ENCODE peak calls at places on chromosomes 6 and 20, in nine cellular contexts. A is endodermal cell, W is upper lobe of right lung, V is AG09309, B is MCF 10A, E is neural crest cell, N is spleen, C is fibroblast of mammary gland, Y is GM20000. G is an unnamed sample.

GRCh38 chr6:53119772-53120409 is 28.8 kb downstream of the GCM1 start:
- DNase-seq in B (peak), Y (no peak), V (no peak), N (no peak), W (no peak), A (peak), E (no peak), C (peak), G (no peak)

GRCh38 chr6:126516411-126516810 is 176.5 kb downstream of the CENPW start:
- DNase-seq in Y (no peak), A (no peak), E (no peak), B (no peak), C (peak), W (no peak), N (no peak), V (no peak), G (no peak)

GRCh38 chr6:90790058-90790457 is 203.2 kb upstream of the MAP3K7 start:
- DNase-seq in E (no peak), Y (no peak), C (peak), N (no peak), W (no peak), V (no peak), A (no peak), B (no peak), G (no peak)

GRCh38 chr6:162778603-162779002 is 50.8 kb downstream of the PACRG start:
- DNase-seq in C (no peak), Y (no peak), B (no peak), A (no peak), W (no peak), E (no peak), N (no peak), V (no peak), G (no peak)

GRCh38 chr6:100549406-100550167 is 84.9 kb upstream of the SIM1 start:
- DNase-seq in E (no peak), A (no peak), N (no peak), B (no peak), C (peak), V (peak), Y (no peak), W (no peak), G (no peak)

GRCh38 chr20:46312075-46312944 is 4.0 kb upstream of the CDH22 start:
- DNase-seq in V (no peak), E (peak), A (peak), B (no peak), Y (no peak), W (no peak), N (no peak), C (no peak), G (no peak)

GRCh38 chr20:52536841-52537400 is 345.3 kb upstream of the ZFP64 start:
- DNase-seq in Y (no peak), C (no peak), A (no peak), V (no peak), W (no peak), E (no peak), B (no peak), N (no peak), G (no peak)

GRCh38 chr6:168838000-168838399 is 397.0 kb downstream of the SMOC2 start:
- DNase-seq in Y (no peak), V (no peak), N (no peak), E (no peak), A (no peak), B (no peak), W (no peak), C (no peak), G (no peak)

GRCh38 chr6:41216616-41217015 is 11.5 kb upstream of the TREML4 start:
- DNase-seq in B (no peak), C (no peak), A (no peak), V (no peak), E (no peak), Y (no peak), N (no peak), W (no peak), G (no peak)

GRCh38 chr20:35344354-35344837 is 52.2 kb upstream of the FAM83C start:
- DNase-seq in B (peak), C (peak), V (peak), A (no peak), Y (no peak), N (no peak), W (peak), E (no peak), G (no peak)

GRCh38 chr6:26389349-26389799 is 6.5 kb downstream of the BTN2A2 start:
- DNase-seq in V (no peak), B (peak), Y (no peak), A (peak), C (peak), N (no peak), W (no peak), E (no peak), G (no peak)

GRCh38 chr6:50030777-50031562 is 9.2 kb upstream of the DEFB110 start:
- DNase-seq in N (no peak), C (peak), Y (peak), A (peak), W (no peak), B (peak), E (peak), V (no peak), G (no peak)

GRCh38 chr20:24672181-24672880 is 202.9 kb downstream of the SYNDIG1 start:
- DNase-seq in E (no peak), B (no peak), A (no peak), N (peak), C (no peak), V (no peak), W (peak), Y (no peak), G (peak)

GRCh38 chr6:170111816-170112582 is 178.9 kb downstream of the DLL1 start:
- DNase-seq in N (peak), A (peak), Y (no peak), C (no peak), W (peak), V (no peak), E (no peak), B (no peak), G (peak)

GRCh38 chr6:11769816-11770545 is 8.6 kb downstream of the ADTRP start:
- DNase-seq in A (peak), B (peak), C (no peak), Y (no peak), E (no peak), W (no peak), V (no peak), N (no peak), G (no peak)

GRCh38 chr6:75283907-75284284 is 696 bp downstream of the TMEM30A start:
- DNase-seq in B (no peak), W (no peak), V (no peak), C (no peak), Y (no peak), A (no peak), N (peak), E (no peak), G (no peak)

GRCh38 chr20:60105404-60105803 is 147.2 kb downstream of the CDH26 start:
- DNase-seq in A (peak), W (no peak), V (no peak), E (no peak), C (no peak), N (no peak), B (no peak), Y (no peak), G (no peak)

GRCh38 chr6:84539122-84539856 is 225.1 kb downstream of the TBX18 start:
- DNase-seq in C (peak), N (no peak), W (no peak), V (peak), B (no peak), Y (no peak), A (no peak), E (no peak), G (no peak)

GRCh38 chr6:160124605-160125004 is 3.0 kb downstream of the SLC22A1 start:
- DNase-seq in N (peak), B (no peak), Y (no peak), E (no peak), V (no peak), W (peak), A (peak), C (no peak), G (no peak)

GRCh38 chr6:107670792-107671199 is 153.3 kb downstream of the SCML4 start:
- DNase-seq in A (peak), W (no peak), Y (peak), V (no peak), C (peak), E (peak), N (peak), B (no peak), G (no peak)

GRCh38 chr20:11716945-11717248 is 200.8 kb upstream of the BTBD3 start:
- DNase-seq in V (no peak), C (no peak), Y (no peak), N (no peak), A (no peak), B (no peak), W (no peak), E (no peak), G (no peak)

GRCh38 chr20:45449528-45449927 is 20.0 kb upstream of the WFDC2 start:
- DNase-seq in E (no peak), W (no peak), N (no peak), B (no peak), Y (no peak), C (no peak), V (no peak), A (no peak), G (no peak)

DNA sequence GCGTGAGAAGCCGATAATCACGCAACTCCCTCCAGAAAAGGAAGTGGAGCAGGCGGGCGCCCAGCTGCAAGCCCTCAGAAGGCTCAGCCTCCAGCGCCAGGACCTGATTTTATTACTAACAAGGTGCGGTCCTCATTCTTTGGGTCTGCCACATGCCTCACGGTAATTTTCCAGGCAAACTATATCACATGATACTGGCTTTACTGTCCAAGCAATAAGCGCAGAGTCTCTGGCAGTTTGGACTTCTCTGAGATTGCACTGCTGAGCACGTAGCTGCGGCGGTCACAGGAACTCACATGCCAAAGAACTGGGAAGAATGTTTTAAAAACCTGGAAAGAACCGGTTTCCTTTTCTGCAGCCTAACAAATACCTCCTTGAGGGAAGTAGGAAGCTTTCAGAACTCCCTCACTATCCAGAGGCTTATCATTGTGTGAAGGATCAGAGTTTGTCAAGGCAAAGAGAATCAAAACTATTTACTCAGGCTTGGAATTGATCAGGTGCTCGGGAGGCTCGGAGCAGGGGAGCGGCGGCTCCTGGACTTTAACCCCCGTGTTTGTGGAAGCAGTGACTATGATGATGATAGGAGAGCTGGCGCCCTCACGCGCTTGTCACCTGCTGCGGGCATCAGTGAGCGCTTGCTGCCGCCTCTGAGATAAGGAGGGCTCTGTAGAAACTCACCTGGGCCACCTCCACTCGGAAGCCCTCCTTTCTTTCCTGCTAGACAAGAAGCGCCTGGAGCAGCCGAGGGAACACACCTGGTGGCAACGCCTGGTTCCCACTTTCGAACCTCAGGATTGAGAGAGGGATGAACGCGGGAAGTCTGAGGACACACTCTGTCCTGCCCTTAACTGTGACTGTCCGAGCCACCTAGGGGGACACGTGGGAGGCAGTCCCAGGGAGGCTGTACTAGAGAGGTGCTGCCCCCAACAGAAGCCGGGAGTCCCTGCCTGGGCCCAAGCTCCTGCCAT is 27.2 kb upstream of the SYNJ2 start:
- DNase-seq in E (no peak), W (no peak), A (peak), Y (no peak), V (peak), C (peak), N (no peak), B (no peak), G (no peak)
- TF ChIP-seq CTCF in E (no peak), W (no peak), A (peak), Y (no peak), V (no peak), C (no peak), N (no peak), B (no peak), G (no peak)

GRCh38 chr20:17281478-17281877 is 54.6 kb downstream of the PCSK2 start:
- DNase-seq in N (no peak), Y (peak), E (peak), A (peak), B (peak), V (no peak), W (no peak), C (no peak), G (no peak)
- TF ChIP-seq CTCF in N (no peak), Y (peak), E (peak), A (peak), B (peak), V (peak), W (peak), C (peak), G (peak)

GRCh38 chr20:4776079-4776630 is 54.4 kb downstream of the PRND start:
- DNase-seq in A (no peak), E (no peak), B (no peak), W (no peak), C (no peak), Y (no peak), N (no peak), V (no peak), G (no peak)
- TF ChIP-seq CTCF in A (no peak), E (no peak), B (no peak), W (no peak), C (no peak), Y (no peak), N (no peak), V (no peak), G (no peak)

GRCh38 chr20:18288748-18289705 is 700 bp downstream of the ZNF133 start:
- DNase-seq in N (peak), C (peak), B (peak), W (no peak), Y (no peak), A (peak), V (no peak), E (no peak), G (no peak)

GRCh38 chr20:18287546-18287914 is 797 bp upstream of the ZNF133 start:
- DNase-seq in A (no peak), C (no peak), E (no peak), Y (no peak), N (peak), V (no peak), B (no peak), W (peak), G (no peak)

GRCh38 chr20:18284805-18285533 is 3.4 kb upstream of the ZNF133 start:
- DNase-seq in N (no peak), B (no peak), V (no peak), E (no peak), Y (no peak), W (no peak), C (peak), A (no peak), G (no peak)

DNA sequence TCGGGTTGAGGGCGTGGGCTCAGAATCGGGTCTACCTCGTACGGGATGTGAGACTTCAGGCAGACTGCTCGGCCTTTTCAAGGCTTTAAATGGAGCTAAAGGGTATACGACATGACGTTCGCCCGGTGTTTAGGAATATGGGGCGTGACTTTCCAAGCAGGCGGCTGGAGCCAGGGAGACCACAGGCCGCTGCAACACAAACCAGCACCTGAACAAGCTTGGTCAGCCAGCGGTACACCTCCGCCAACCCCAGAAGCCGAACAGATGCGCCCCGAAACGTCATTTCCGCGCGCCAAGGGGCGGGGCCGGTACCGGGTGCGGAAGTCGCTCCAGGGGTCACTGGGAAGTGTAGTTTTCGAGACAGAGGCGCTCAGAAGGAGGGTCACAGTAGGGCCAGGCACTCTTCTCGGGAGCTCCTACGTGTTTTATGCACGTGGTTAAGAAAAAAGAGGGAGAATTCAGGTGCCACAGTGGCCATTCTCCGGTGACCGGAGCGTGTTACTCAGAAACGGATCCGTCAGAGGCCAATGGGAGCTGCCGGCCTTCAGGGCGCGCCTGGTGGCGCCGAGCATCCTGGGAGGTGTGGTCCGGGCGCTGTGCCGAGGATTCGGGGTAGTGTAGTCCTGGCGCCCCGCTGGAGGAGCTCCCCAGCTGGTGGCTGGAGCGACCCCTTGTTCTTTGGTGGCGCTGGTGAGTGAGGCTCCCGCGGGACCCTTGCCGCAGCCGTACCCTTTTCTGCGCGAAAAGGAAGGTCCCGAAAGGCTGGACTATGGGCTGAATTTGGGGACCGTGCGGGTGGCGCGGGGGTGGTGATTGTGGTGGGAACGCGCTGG is at the start of gene ZNF133:
- DNase-seq in A (peak), V (peak), C (peak), Y (peak), E (peak), N (peak), W (peak), B (peak), G (peak)
- TF ChIP-seq CTCF in A (peak), V (no peak), C (no peak), Y (no peak), E (no peak), N (no peak), W (no peak), B (no peak), G (peak)

DNA sequence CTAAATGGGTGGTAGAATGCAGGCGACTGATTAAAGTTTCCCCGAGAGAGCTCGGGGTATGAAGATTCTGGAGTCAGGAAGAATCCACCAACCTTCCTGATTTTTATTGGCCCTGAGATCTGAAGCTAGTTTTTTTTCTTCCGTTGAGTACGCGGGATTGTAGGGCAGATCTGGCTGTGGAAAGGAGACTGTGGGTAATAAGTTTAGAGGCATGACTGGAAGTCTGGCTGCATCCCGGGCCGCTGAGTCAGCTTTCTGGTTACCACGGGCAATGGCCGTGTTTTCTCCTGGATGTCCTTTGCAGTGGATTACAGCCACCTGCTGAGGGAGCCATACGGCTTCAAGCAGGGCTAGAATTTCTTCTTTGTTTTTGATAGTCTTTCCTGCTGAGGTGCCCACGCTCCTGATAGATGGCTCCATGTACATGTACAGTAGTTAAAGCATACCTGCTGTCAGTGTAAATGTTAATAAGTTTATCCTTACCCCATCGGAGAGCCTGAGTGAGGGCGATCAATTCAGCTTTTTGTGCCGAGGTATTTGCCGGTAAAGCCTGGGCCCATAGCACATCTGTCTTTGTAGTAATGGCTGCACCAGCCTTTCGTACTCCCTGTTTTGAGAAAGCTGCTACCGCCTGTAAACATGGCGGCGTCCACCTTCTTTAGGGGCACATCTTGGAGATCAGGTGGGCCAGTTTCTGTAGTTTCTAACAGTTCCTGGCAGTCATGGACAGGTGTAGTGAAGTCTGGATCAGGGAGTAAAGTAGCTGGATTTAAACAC is 154.0 kb downstream of the TRIM27 start:
- DNase-seq in B (peak), N (no peak), V (no peak), W (no peak), A (peak), E (no peak), Y (no peak), C (peak), G (no peak)
- TF ChIP-seq CTCF in B (peak), N (no peak), V (peak), W (no peak), A (peak), E (no peak), Y (no peak), C (peak), G (peak)

GRCh38 chr6:45226081-45226480 is 102.0 kb upstream of the RUNX2 start:
- DNase-seq in V (no peak), W (no peak), N (no peak), B (no peak), E (no peak), A (no peak), Y (no peak), C (no peak), G (no peak)
- TF ChIP-seq CTCF in V (no peak), W (no peak), N (no peak), B (no peak), E (peak), A (no peak), Y (no peak), C (no peak), G (peak)

GRCh38 chr6:166509193-166509592 is 77.3 kb downstream of the RAMACL start:
- DNase-seq in C (no peak), W (no peak), V (no peak), B (no peak), Y (no peak), A (peak), N (no peak), E (no peak), G (no peak)
- TF ChIP-seq CTCF in C (no peak), W (no peak), V (no peak), B (no peak), Y (no peak), A (no peak), N (no peak), E (no peak), G (no peak)